ENCODE peak calls at places on chromosome 6, in nine cellular contexts. V is myocyte, U is NCI-H1092 treated with DMSO at 0.1 percent for 48 hours, F is hepatocyte, D is sigmoid colon, W is DMS153, Z is H7, S is Caki2, P is T-helper 2 cell. N is an unnamed sample.

GRCh38 chr6:152598421-152598820 is 38.7 kb downstream of the SYNE1 start:
- DNase-seq in V (no peak), U (no peak), F (no peak), D (no peak), W (no peak), Z (no peak), S (no peak), P (no peak), N (no peak)

GRCh38 chr6:31368461-31368860 is 11.5 kb upstream of the HLA-B start:
- DNase-seq in V (no peak), U (no peak), F (no peak), D (no peak), W (no peak), Z (no peak), S (peak), P (no peak), N (no peak)

GRCh38 chr6:158780963-158781691 is 38.0 kb downstream of the EZR start:
- DNase-seq in V (no peak), U (no peak), F (no peak), D (peak), W (no peak), Z (no peak), S (no peak), P (no peak), N (no peak)

GRCh38 chr6:2021713-2022125 is 223.7 kb downstream of the GMDS start:
- DNase-seq in V (peak), U (peak), F (peak), D (peak), W (peak), Z (no peak), S (peak), P (no peak), N (peak)

GRCh38 chr6:43070028-43070632 is 6.0 kb upstream of the PTK7 start:
- DNase-seq in V (peak), U (peak), F (peak), D (no peak), W (peak), Z (peak), S (peak), P (no peak), N (peak)

GRCh38 chr6:170512249-170512648 is 40.9 kb downstream of the PSMB1 start:
- DNase-seq in V (no peak), U (no peak), F (no peak), D (no peak), W (peak), Z (no peak), S (no peak), P (no peak), N (no peak)

GRCh38 chr6:170162771-170163404 is 128.0 kb downstream of the DLL1 start:
- DNase-seq in V (no peak), U (no peak), F (no peak), D (no peak), W (no peak), Z (no peak), S (no peak), P (no peak), N (no peak)

GRCh38 chr6:73204252-73204651 is 21.0 kb downstream of the KHDC1L start:
- DNase-seq in V (no peak), U (no peak), F (no peak), D (no peak), W (no peak), Z (peak), S (no peak), P (no peak), N (no peak)

GRCh38 chr6:6915219-6915618 is 192.5 kb upstream of the RREB1 start:
- DNase-seq in V (no peak), U (no peak), F (no peak), D (no peak), W (no peak), Z (no peak), S (no peak), P (no peak), N (no peak)

GRCh38 chr6:11609324-11610071 is 71.9 kb downstream of the TMEM170B start:
- DNase-seq in V (peak), U (no peak), F (no peak), D (no peak), W (no peak), Z (no peak), S (peak), P (no peak), N (no peak)

GRCh38 chr6:158032354-158032733 is 50.7 kb downstream of the SYNJ2 start:
- DNase-seq in V (no peak), U (no peak), F (no peak), D (peak), W (no peak), Z (no peak), S (no peak), P (no peak), N (no peak)

GRCh38 chr6:162497371-162497770 is 230.2 kb downstream of the PRKN start:
- DNase-seq in V (no peak), U (no peak), F (no peak), D (no peak), W (no peak), Z (no peak), S (no peak), P (no peak), N (no peak)

GRCh38 chr6:12903246-12903645 is 186.7 kb downstream of the PHACTR1 start:
- DNase-seq in V (peak), U (no peak), F (no peak), D (no peak), W (no peak), Z (no peak), S (no peak), P (no peak), N (no peak)

GRCh38 chr6:72464791-72465691 is 156.8 kb upstream of the KCNQ5 start:
- DNase-seq in V (peak), U (no peak), F (peak), D (no peak), W (no peak), Z (no peak), S (peak), P (no peak), N (no peak)

GRCh38 chr6:20630617-20631448 is 96.6 kb downstream of the CDKAL1 start:
- DNase-seq in V (no peak), U (peak), F (no peak), D (no peak), W (peak), Z (no peak), S (no peak), P (no peak), N (peak)

GRCh38 chr6:118705799-118706481 is 54.5 kb upstream of the CEP85L start:
- DNase-seq in V (peak), U (no peak), F (no peak), D (no peak), W (no peak), Z (peak), S (no peak), P (no peak), N (no peak)

GRCh38 chr6:112289039-112289566 is 34.7 kb upstream of the LAMA4 start:
- DNase-seq in V (peak), U (peak), F (peak), D (peak), W (no peak), Z (no peak), S (no peak), P (no peak), N (no peak)

GRCh38 chr6:6665505-6665904 is 77.0 kb downstream of the LY86 start:
- DNase-seq in V (no peak), U (peak), F (no peak), D (no peak), W (no peak), Z (peak), S (no peak), P (no peak), N (peak)

GRCh38 chr6:80280258-80281010 is 174.0 kb downstream of the BCKDHB start:
- DNase-seq in V (peak), U (no peak), F (no peak), D (no peak), W (no peak), Z (no peak), S (peak), P (no peak), N (no peak)

GRCh38 chr6:125950293-125950692 is 6.3 kb upstream of the HINT3 start:
- DNase-seq in V (no peak), U (no peak), F (no peak), D (no peak), W (no peak), Z (peak), S (no peak), P (no peak), N (no peak)

GRCh38 chr6:8240316-8240715 is 138.0 kb upstream of the EEF1E1 start:
- DNase-seq in V (no peak), U (no peak), F (peak), D (no peak), W (no peak), Z (no peak), S (peak), P (no peak), N (no peak)

GRCh38 chr6:158854214-158855101 is 35.3 kb upstream of the EZR start:
- DNase-seq in V (no peak), U (no peak), F (peak), D (no peak), W (no peak), Z (peak), S (peak), P (no peak), N (no peak)

GRCh38 chr6:157120523-157121232 is 202.6 kb downstream of the TMEM242 start:
- DNase-seq in V (no peak), U (no peak), F (no peak), D (no peak), W (no peak), Z (no peak), S (no peak), P (no peak), N (no peak)

GRCh38 chr6:132466952-132467351 is 46.0 kb downstream of the STX7 start:
- DNase-seq in V (no peak), U (no peak), F (no peak), D (no peak), W (no peak), Z (no peak), S (no peak), P (no peak), N (no peak)

GRCh38 chr6:104639671-104640070 is 220.0 kb downstream of the HACE1 start:
- DNase-seq in V (no peak), U (no peak), F (no peak), D (no peak), W (no peak), Z (no peak), S (no peak), P (no peak), N (no peak)

GRCh38 chr6:111842271-111842822 is 30.9 kb downstream of the FYN start:
- DNase-seq in V (peak), U (no peak), F (no peak), D (no peak), W (no peak), Z (no peak), S (no peak), P (no peak), N (no peak)

GRCh38 chr6:55773620-55774019 is 101.8 kb downstream of the BMP5 start:
- DNase-seq in V (no peak), U (no peak), F (no peak), D (no peak), W (no peak), Z (no peak), S (no peak), P (no peak), N (no peak)

GRCh38 chr6:150237626-150238025 is 94.8 kb downstream of the PPP1R14C start:
- DNase-seq in V (no peak), U (no peak), F (no peak), D (no peak), W (no peak), Z (no peak), S (no peak), P (no peak), N (no peak)

GRCh38 chr6:83505376-83505775 is 7.0 kb upstream of the PRSS35 start:
- DNase-seq in V (no peak), U (no peak), F (no peak), D (no peak), W (no peak), Z (no peak), S (no peak), P (no peak), N (no peak)

GRCh38 chr6:152380351-152380767 is 256.8 kb downstream of the SYNE1 start:
- DNase-seq in V (peak), U (no peak), F (peak), D (no peak), W (no peak), Z (no peak), S (peak), P (no peak), N (no peak)

GRCh38 chr6:10855233-10855632 is 16.9 kb upstream of the MAK start:
- DNase-seq in V (peak), U (no peak), F (no peak), D (no peak), W (no peak), Z (peak), S (no peak), P (no peak), N (no peak)

GRCh38 chr6:16739329-16739801 is 21.9 kb downstream of the ATXN1 start:
- DNase-seq in V (no peak), U (no peak), F (no peak), D (peak), W (no peak), Z (no peak), S (peak), P (no peak), N (peak)

GRCh38 chr6:30626484-30627366 is at the start of gene ATAT1:
- DNase-seq in V (peak), U (peak), F (peak), D (peak), W (peak), Z (peak), S (peak), P (peak), N (peak)

GRCh38 chr6:68901044-68901443 is 266.0 kb downstream of the ADGRB3 start:
- DNase-seq in V (no peak), U (no peak), F (no peak), D (no peak), W (no peak), Z (no peak), S (no peak), P (no peak), N (no peak)

GRCh38 chr6:101545171-101545570 is 151.7 kb downstream of the GRIK2 start:
- DNase-seq in V (no peak), U (no peak), F (no peak), D (no peak), W (no peak), Z (no peak), S (no peak), P (no peak), N (no peak)

GRCh38 chr6:11094411-11094851 is 797 bp downstream of the SMIM13 start:
- DNase-seq in V (peak), U (peak), F (peak), D (peak), W (peak), Z (peak), S (peak), P (peak), N (peak)

GRCh38 chr6:34362909-34363713 is 29.4 kb downstream of the NUDT3 start:
- DNase-seq in V (peak), U (no peak), F (no peak), D (no peak), W (no peak), Z (no peak), S (no peak), P (no peak), N (no peak)

GRCh38 chr6:30463651-30464618 is 25.4 kb upstream of the HLA-E start:
- DNase-seq in V (peak), U (no peak), F (no peak), D (no peak), W (no peak), Z (no peak), S (no peak), P (peak), N (no peak)

N was measured in NCI-H1105 treated with DMSO at 0.1 percent for 48 hours.